ENCODE peak calls at places on chromosome 5, in eight cellular contexts. C, B, Q, M, X, F, Z and I are unnamed samples.

GRCh38 chr5:147393866-147394265 is 116.0 kb downstream of the DPYSL3 start:
- DNase-seq in X (no peak), B (no peak), Q (no peak), C (no peak), F (no peak), Z (no peak), M (no peak), I (no peak)

GRCh38 chr5:155728146-155728856 is 598.7 kb upstream of the SGCD start:
- DNase-seq in C (no peak), B (peak), Z (no peak), M (no peak), Q (no peak), X (no peak), F (no peak), I (peak)

GRCh38 chr5:123916331-123917121 is 404.5 kb downstream of the CSNK1G3 start:
- DNase-seq in F (no peak), X (peak), C (no peak), Q (no peak), M (peak), B (no peak), Z (peak), I (peak)

GRCh38 chr5:10315824-10316509 is 8.3 kb upstream of the CMBL start:
- DNase-seq in B (no peak), F (no peak), C (no peak), Q (no peak), M (no peak), X (no peak), Z (no peak), I (no peak)

GRCh38 chr5:134503937-134504437 is 21.5 kb upstream of the JADE2 start:
- DNase-seq in F (no peak), X (no peak), Z (no peak), Q (no peak), C (no peak), B (no peak), M (no peak), I (no peak)

GRCh38 chr5:44774279-44774880 is 34.4 kb upstream of the MRPS30 start:
- DNase-seq in X (peak), F (no peak), M (peak), Q (no peak), B (no peak), Z (peak), C (no peak), I (peak)

GRCh38 chr5:149658299-149658698 is 71.8 kb upstream of the PPARGC1B start:
- DNase-seq in F (no peak), Z (no peak), X (no peak), B (no peak), C (no peak), M (no peak), Q (no peak), I (no peak)

GRCh38 chr5:76801159-76801802 is 17.5 kb upstream of the F2RL1 start:
- DNase-seq in X (no peak), F (no peak), M (peak), Z (no peak), Q (no peak), B (no peak), C (no peak), I (no peak)

GRCh38 chr5:125485003-125485641 is 738.7 kb upstream of the ZNF608 start:
- DNase-seq in B (no peak), F (no peak), M (peak), X (peak), C (no peak), Q (no peak), Z (peak), I (peak)

GRCh38 chr5:169302491-169303118 is 1.7 kb upstream of the SLIT3 start:
- DNase-seq in Z (peak), M (peak), C (peak), B (no peak), Q (peak), F (peak), X (peak), I (peak)

GRCh38 chr5:66963559-66963971 is 233.0 kb downstream of the CD180 start:
- DNase-seq in C (no peak), X (no peak), B (no peak), F (no peak), Q (no peak), Z (no peak), M (no peak), I (no peak)

GRCh38 chr5:124310453-124310852 is 436.0 kb downstream of the ZNF608 start:
- DNase-seq in Q (no peak), Z (no peak), C (no peak), M (no peak), F (no peak), B (no peak), X (no peak), I (peak)

GRCh38 chr5:93100433-93100832 is 480.6 kb downstream of the NR2F1-AS1 start:
- DNase-seq in X (no peak), Z (no peak), M (no peak), Q (no peak), F (no peak), C (no peak), B (no peak), I (peak)

GRCh38 chr5:135444360-135444759 is 2.8 kb downstream of the DCANP1 start:
- DNase-seq in Q (no peak), X (no peak), F (no peak), C (no peak), M (no peak), B (no peak), Z (no peak), I (no peak)

GRCh38 chr5:75886706-75887105 is 169.5 kb upstream of the POC5 start:
- DNase-seq in F (no peak), C (no peak), M (no peak), X (no peak), B (no peak), Z (no peak), Q (no peak), I (no peak)

GRCh38 chr5:54742417-54742889 is 224.9 kb downstream of the SNX18 start:
- DNase-seq in C (no peak), F (no peak), X (peak), Q (no peak), Z (no peak), M (no peak), B (no peak), I (no peak)

GRCh38 chr5:170483701-170484458 is 19.9 kb upstream of the KCNIP1 start:
- DNase-seq in F (no peak), Q (no peak), X (no peak), M (no peak), C (no peak), B (no peak), Z (no peak), I (peak)

GRCh38 chr5:135263022-135263668 is 135.9 kb downstream of the MACROH2A1 start:
- DNase-seq in F (no peak), Z (no peak), C (no peak), B (no peak), M (no peak), Q (no peak), X (no peak), I (no peak)

GRCh38 chr5:54470191-54470590 is 14.7 kb downstream of the HSPB3 start:
- DNase-seq in Z (no peak), M (no peak), C (no peak), X (peak), B (no peak), Q (no peak), F (no peak), I (no peak)

GRCh38 chr5:142904421-142904820 is 134.2 kb downstream of the ARHGAP26 start:
- DNase-seq in M (no peak), Q (no peak), X (no peak), C (no peak), Z (no peak), B (no peak), F (no peak), I (no peak)

GRCh38 chr5:45643051-45643450 is 53.1 kb downstream of the HCN1 start:
- DNase-seq in C (no peak), M (no peak), X (no peak), F (no peak), B (no peak), Q (no peak), Z (no peak), I (no peak)

GRCh38 chr5:68245325-68245724 is 29.8 kb downstream of the PIK3R1 start:
- DNase-seq in C (no peak), M (no peak), F (no peak), B (no peak), Z (no peak), Q (no peak), X (no peak), I (no peak)

GRCh38 chr5:73174100-73174815 is 1.3 kb downstream of the TMEM174 start:
- DNase-seq in B (no peak), Z (no peak), X (no peak), C (no peak), M (no peak), Q (no peak), F (no peak), I (no peak)

GRCh38 chr5:149285153-149285552 is 13.5 kb downstream of the AFAP1L1 start:
- DNase-seq in Z (no peak), Q (no peak), M (no peak), B (no peak), X (no peak), C (no peak), F (no peak), I (no peak)

GRCh38 chr5:81230429-81230828 is 2.7 kb upstream of the CKMT2 start:
- DNase-seq in Z (no peak), F (no peak), X (no peak), C (no peak), B (no peak), M (no peak), Q (no peak), I (no peak)

GRCh38 chr5:180100621-180101450 is 29.3 kb upstream of the RNF130 start:
- DNase-seq in X (no peak), C (no peak), Q (no peak), B (no peak), Z (no peak), F (no peak), M (no peak), I (no peak)

GRCh38 chr5:132475531-132475930 is 15.0 kb downstream of the IRF1 start:
- DNase-seq in M (no peak), C (no peak), Q (no peak), F (no peak), X (no peak), Z (no peak), B (peak), I (no peak)

GRCh38 chr5:1751864-1752822 is 47.5 kb downstream of the MRPL36 start:
- DNase-seq in F (no peak), B (no peak), M (no peak), Q (no peak), Z (no peak), X (no peak), C (no peak), I (no peak)

GRCh38 chr5:143733635-143734341 is 78.2 kb upstream of the HMHB1 start:
- DNase-seq in B (no peak), M (no peak), C (no peak), Q (no peak), Z (no peak), F (no peak), X (no peak), I (no peak)

GRCh38 chr5:83745821-83746220 is 25.2 kb upstream of the HAPLN1 start:
- DNase-seq in Q (no peak), F (no peak), X (no peak), M (no peak), C (no peak), B (no peak), Z (no peak), I (no peak)

GRCh38 chr5:79971156-79971555 is 19.9 kb downstream of the MTX3 start:
- DNase-seq in Z (peak), F (no peak), X (peak), Q (no peak), M (peak), C (no peak), B (no peak), I (no peak)

GRCh38 chr5:9529513-9529912 is 16.4 kb downstream of the SEMA5A start:
- DNase-seq in Q (no peak), F (no peak), Z (no peak), C (no peak), B (no peak), X (no peak), M (no peak), I (no peak)